ENCODE peak calls at places on chromosomes 1 and 21, in five cellular contexts. Y is prostate gland, A is coronary artery, K is mammary epithelial cell, E is fibroblast of lung. U is an unnamed sample.

GRCh38 chr1:229579101-229579651 is 20.7 kb upstream of the ABCB10 start:
- DNase-seq in Y (peak), A (no peak), K (peak), E (peak), U (no peak)

GRCh38 chr1:186738896-186739295 is 58.7 kb upstream of the PTGS2 start:
- DNase-seq in Y (no peak), A (no peak), K (no peak), E (no peak), U (no peak)

GRCh38 chr1:204454476-204454875 is 40.1 kb downstream of the PIK3C2B start:
- DNase-seq in Y (no peak), A (no peak), K (no peak), E (no peak), U (no peak)

GRCh38 chr1:228146761-228147693 is 2.7 kb upstream of the GJC2 start:
- DNase-seq in Y (no peak), A (no peak), K (no peak), E (no peak), U (no peak)

GRCh38 chr1:155938220-155938627 is 3.2 kb upstream of the RXFP4 start:
- DNase-seq in Y (peak), A (no peak), K (peak), E (peak), U (no peak)

GRCh38 chr1:182146286-182146685 is 84.8 kb upstream of the ZNF648 start:
- DNase-seq in Y (peak), A (no peak), K (peak), E (no peak), U (no peak)

GRCh38 chr1:40301541-40302299 is 15.4 kb downstream of the COL9A2 start:
- DNase-seq in Y (no peak), A (no peak), K (no peak), E (no peak), U (no peak)

GRCh38 chr21:31781737-31782136 is 49.8 kb upstream of the SCAF4 start:
- DNase-seq in Y (peak), A (no peak), K (no peak), E (peak), U (no peak)

GRCh38 chr1:38127432-38127831 is 80.8 kb upstream of the POU3F1 start:
- DNase-seq in Y (no peak), A (no peak), K (no peak), E (peak), U (no peak)

GRCh38 chr1:3718764-3719163 is 33.5 kb upstream of the CCDC27 start:
- DNase-seq in Y (no peak), A (no peak), K (no peak), E (no peak), U (no peak)

GRCh38 chr1:231827337-231828105 is 200.9 kb downstream of the DISC1 start:
- DNase-seq in Y (no peak), A (no peak), K (peak), E (peak), U (no peak)

GRCh38 chr1:107419003-107419402 is 278.2 kb downstream of the NTNG1 start:
- DNase-seq in Y (no peak), A (no peak), K (no peak), E (no peak), U (no peak)

GRCh38 chr21:45263534-45263933 is 24.2 kb downstream of the POFUT2 start:
- DNase-seq in Y (no peak), A (no peak), K (no peak), E (no peak), U (no peak)

GRCh38 chr1:72412286-72412685 is 129.9 kb upstream of the NEGR1 start:
- DNase-seq in Y (no peak), A (no peak), K (peak), E (no peak), U (no peak)

GRCh38 chr1:151905070-151905442 is 4.3 kb downstream of the THEM4 start:
- DNase-seq in Y (no peak), A (no peak), K (no peak), E (no peak), U (peak)

GRCh38 chr1:42209516-42210370 is 45.2 kb upstream of the GUCA2A start:
- DNase-seq in Y (no peak), A (no peak), K (no peak), E (peak), U (no peak)

GRCh38 chr1:177945943-177946650 is 23.8 kb downstream of the SEC16B start:
- DNase-seq in Y (peak), A (no peak), K (peak), E (peak), U (no peak)

GRCh38 chr1:184021666-184022198 is 15.8 kb downstream of the COLGALT2 start:
- DNase-seq in Y (peak), A (no peak), K (no peak), E (no peak), U (no peak)

GRCh38 chr1:23196627-23197328 is 20.5 kb downstream of the HTR1D start:
- DNase-seq in Y (no peak), A (no peak), K (peak), E (peak), U (no peak)

GRCh38 chr21:38712076-38712475 is 93.7 kb upstream of the ETS2 start:
- DNase-seq in Y (peak), A (no peak), K (peak), E (peak), U (no peak)

GRCh38 chr1:211531194-211532085 is 39.5 kb upstream of the RD3 start:
- DNase-seq in Y (no peak), A (no peak), K (no peak), E (no peak), U (no peak)

GRCh38 chr1:2251786-2252185 is 23.7 kb downstream of the SKI start:
- DNase-seq in Y (peak), A (no peak), K (peak), E (no peak), U (no peak)

GRCh38 chr21:33546076-33546475 is 3.2 kb downstream of the SON start:
- DNase-seq in Y (no peak), A (no peak), K (no peak), E (no peak), U (no peak)

GRCh38 chr1:39737546-39738169 is 1.0 kb upstream of the PPIE start:
- DNase-seq in Y (no peak), A (no peak), K (no peak), E (peak), U (no peak)

GRCh38 chr1:111505641-111506119 is 2.2 kb upstream of the ADORA3 start:
- DNase-seq in Y (no peak), A (no peak), K (no peak), E (no peak), U (no peak)

GRCh38 chr1:151547119-151547899 is 7.2 kb downstream of the TUFT1 start:
- DNase-seq in Y (peak), A (peak), K (peak), E (peak), U (no peak)

GRCh38 chr1:212597495-212597894 is 11.1 kb upstream of the ATF3 start:
- DNase-seq in Y (no peak), A (no peak), K (no peak), E (peak), U (no peak)

GRCh38 chr1:111786669-111787207 is 31.0 kb downstream of the DDX20 start:
- DNase-seq in Y (no peak), A (no peak), K (no peak), E (no peak), U (no peak)

GRCh38 chr1:236164273-236164672 is 21.9 kb downstream of the GPR137B start:
- DNase-seq in Y (no peak), A (no peak), K (no peak), E (no peak), U (no peak)

GRCh38 chr21:38254970-38255369 is 1.8 kb upstream of the KCNJ15 start:
- DNase-seq in Y (no peak), A (no peak), K (peak), E (no peak), U (no peak)

GRCh38 chr1:201881617-201882016 is 7.1 kb upstream of the SHISA4 start:
- DNase-seq in Y (no peak), A (no peak), K (no peak), E (no peak), U (no peak)

GRCh38 chr1:206841609-206842323 is 23.7 kb upstream of the IL20 start:
- DNase-seq in Y (no peak), A (no peak), K (no peak), E (no peak), U (no peak)

GRCh38 chr1:157490337-157491165 is 61.8 kb downstream of the FCRL5 start:
- DNase-seq in Y (peak), A (no peak), K (peak), E (peak), U (peak)

GRCh38 chr1:33338495-33339211 is 17.8 kb upstream of the A3GALT2 start:
- DNase-seq in Y (peak), A (peak), K (peak), E (peak), U (no peak)

GRCh38 chr1:236421850-236422516 is 27.9 kb downstream of the EDARADD start:
- DNase-seq in Y (no peak), A (peak), K (no peak), E (no peak), U (no peak)

GRCh38 chr1:171126504-171126903 is 35.8 kb downstream of the FMO3 start:
- DNase-seq in Y (peak), A (no peak), K (no peak), E (no peak), U (no peak)

DNA sequence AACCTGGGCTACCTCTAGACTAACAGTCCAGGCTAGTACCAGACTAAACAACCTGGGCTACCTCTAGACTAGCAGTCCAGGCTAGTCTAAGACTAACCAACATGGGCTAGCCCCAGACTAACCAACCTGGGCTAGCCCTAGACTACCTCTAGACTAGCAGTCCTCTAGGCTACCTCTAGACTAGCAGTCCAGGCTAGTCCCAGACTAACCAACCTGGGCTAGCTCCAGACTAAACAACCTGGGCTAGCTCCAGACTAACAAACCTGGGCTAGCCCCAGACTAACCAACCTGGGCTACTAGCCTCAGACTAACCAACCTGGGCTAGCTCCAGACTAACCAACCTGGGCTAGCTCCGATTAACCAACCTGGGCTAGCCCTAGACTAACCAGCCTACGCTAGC is 2.0 kb downstream of the TFF2 start:
- DNase-seq in Y (no peak), A (no peak), K (no peak), E (no peak), U (no peak)
- H3K4me3 ChIP-seq in Y (no peak), A (no peak), K (no peak), E (no peak), U (no peak)

GRCh38 chr1:234500269-234500668 is 21.3 kb upstream of the TARBP1 start:
- DNase-seq in Y (no peak), A (no peak), K (peak), E (peak), U (no peak)

GRCh38 chr1:234504969-234505773 is 26.2 kb upstream of the TARBP1 start:
- DNase-seq in Y (no peak), A (no peak), K (no peak), E (no peak), U (no peak)

GRCh38 chr1:234503193-234504050 is 24.4 kb upstream of the TARBP1 start:
- DNase-seq in Y (no peak), A (no peak), K (no peak), E (no peak), U (no peak)

GRCh38 chr1:234505774-234506114 is 26.8 kb upstream of the TARBP1 start:
- DNase-seq in Y (no peak), A (no peak), K (peak), E (peak), U (no peak)

DNA sequence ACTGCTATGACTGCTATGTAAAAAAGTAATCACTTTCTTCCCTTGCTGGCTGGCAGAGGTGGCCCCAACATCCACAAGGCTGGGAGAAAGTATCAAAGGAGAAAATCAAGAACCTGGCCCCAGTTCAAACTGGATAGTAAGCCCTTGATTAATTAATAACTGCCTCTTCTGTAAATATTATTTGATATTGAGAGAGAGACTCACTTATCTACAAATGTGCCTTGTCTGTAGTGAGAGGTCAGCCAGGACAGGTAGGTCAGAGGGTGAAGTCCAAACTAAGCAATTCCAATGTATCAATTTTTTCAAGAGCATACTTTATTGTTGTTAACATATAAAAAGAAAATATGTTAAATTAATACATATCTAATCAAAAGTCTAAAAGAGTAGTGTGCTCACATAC is 23.8 kb upstream of the TARBP1 start:
- DNase-seq in Y (no peak), A (no peak), K (no peak), E (no peak), U (no peak)
- H3K27ac ChIP-seq in Y (no peak), A (peak), K (no peak), E (no peak), U (no peak)

GRCh38 chr1:220750126-220750525 is 2.0 kb downstream of the MTARC2 start:
- DNase-seq in Y (no peak), A (no peak), K (no peak), E (peak), U (no peak)
- H3K4me3 ChIP-seq in Y (no peak), A (peak), K (no peak), E (peak), U (no peak)

GRCh38 chr21:39854572-39854971 is 12.7 kb upstream of the PCP4 start:
- DNase-seq in Y (no peak), A (no peak), K (no peak), E (no peak), U (no peak)
- H3K27ac ChIP-seq in Y (no peak), A (no peak), K (no peak), E (no peak), U (no peak)

DNA sequence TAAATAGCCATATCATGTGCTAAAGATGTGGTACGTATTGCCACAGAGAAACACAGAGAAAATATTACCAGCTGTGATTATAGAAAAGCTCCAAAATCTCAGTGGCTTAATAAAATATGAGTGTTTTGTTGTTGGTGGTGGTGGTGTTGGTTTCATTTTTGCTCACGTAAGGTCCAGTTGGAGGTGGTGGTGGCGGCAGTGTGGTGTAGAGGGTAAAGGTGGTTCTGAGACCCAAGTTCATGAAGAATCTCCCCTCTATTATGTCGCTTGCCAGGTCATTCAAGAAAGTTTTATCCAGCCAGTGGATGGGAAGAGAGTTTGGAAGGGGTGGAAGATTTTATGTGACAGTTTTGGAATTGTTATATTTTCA is 217.6 kb upstream of the SAMSN1 start:
- DNase-seq in Y (no peak), A (no peak), K (no peak), E (no peak), U (no peak)
- H3K4me3 ChIP-seq in Y (no peak), A (no peak), K (no peak), E (no peak), U (no peak)

GRCh38 chr1:94925561-94926364 is 1.1 kb downstream of the CNN3 start:
- DNase-seq in Y (peak), A (peak), K (peak), E (peak), U (no peak)

GRCh38 chr1:94920061-94920460 is 6.8 kb downstream of the CNN3 start:
- DNase-seq in Y (no peak), A (no peak), K (no peak), E (no peak), U (no peak)

GRCh38 chr1:94924967-94925366 is 1.9 kb downstream of the CNN3 start:
- DNase-seq in Y (no peak), A (no peak), K (peak), E (peak), U (no peak)

GRCh38 chr1:94921977-94922376 is 4.9 kb downstream of the CNN3 start:
- DNase-seq in Y (no peak), A (no peak), K (no peak), E (no peak), U (no peak)

GRCh38 chr1:94922756-94923465 is 4.0 kb downstream of the CNN3 start:
- DNase-seq in Y (no peak), A (no peak), K (no peak), E (peak), U (no peak)
- H3K27ac ChIP-seq in Y (peak), A (peak), K (no peak), E (peak), U (no peak)

DNA sequence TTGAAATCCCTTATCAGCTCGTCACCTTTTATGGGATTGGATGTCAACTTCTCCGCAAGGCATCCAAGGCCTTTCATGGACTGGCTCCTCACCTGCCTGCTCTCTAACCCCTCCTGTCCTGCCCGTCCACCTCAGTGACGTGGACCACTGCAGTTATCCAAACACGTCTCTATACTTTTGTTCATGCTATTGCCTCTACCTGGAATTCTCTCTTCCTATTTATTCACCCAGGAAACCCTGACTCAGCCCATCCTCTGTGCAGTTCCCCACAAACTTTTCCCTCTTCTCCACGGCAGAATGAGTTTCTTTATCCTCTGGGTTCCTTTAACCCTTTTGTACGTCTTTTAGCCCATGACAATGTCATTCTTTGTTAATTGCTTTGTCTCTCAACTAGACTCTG is 5.1 kb upstream of the UTP25 start:
- DNase-seq in Y (no peak), A (no peak), K (peak), E (no peak), U (no peak)
- H3K4me3 ChIP-seq in Y (no peak), A (no peak), K (no peak), E (no peak), U (no peak)

DNA sequence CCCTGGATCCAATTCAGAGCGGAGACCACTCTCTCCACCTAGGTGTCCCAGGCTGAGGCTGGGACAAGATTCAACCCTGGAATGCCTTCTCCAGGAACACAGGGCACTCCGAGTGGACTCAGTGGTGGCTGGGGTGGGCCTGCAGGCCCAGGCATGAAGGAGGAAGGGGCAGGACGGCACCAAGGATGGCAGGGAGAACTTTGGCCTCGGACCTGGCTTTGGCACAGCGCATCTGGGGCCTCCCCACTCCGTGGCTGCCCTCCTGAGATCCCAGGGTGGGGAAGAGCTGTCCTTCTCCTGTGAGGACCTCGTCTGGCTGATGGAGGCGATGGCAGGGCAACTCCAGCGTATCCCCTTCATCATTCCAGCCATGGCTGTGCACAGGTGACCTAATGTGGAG is 35.6 kb downstream of the DHCR24 start:
- DNase-seq in Y (no peak), A (no peak), K (no peak), E (no peak), U (no peak)
- H3K27ac ChIP-seq in Y (no peak), A (peak), K (no peak), E (peak), U (no peak)

U was measured in CD8-positive, alpha-beta memory T cell.